ENCODE peak calls at places on chromosome 3, in seven cellular contexts. G is HepG2, Y is A549, I is HCT116, N is Panc1, Q is GM23338, L is GM12878. A is an unnamed sample.
A peak's percentile ranks its signal among the peaks of the same experiment; 100 is the strongest.

GRCh38 chr3:51378726-51379125 is 6.4 kb upstream of the MANF start:
- DNase-seq in G (no peak), Y (no peak), I (no peak), N (no peak), Q (no peak), L (no peak), A (no peak)

GRCh38 chr3:25427155-25428002 is 684 bp upstream of the RARB start:
- DNase-seq in G (peak; percentile 42), Y (no peak), I (no peak), N (no peak), Q (no peak), L (no peak), A (no peak)

GRCh38 chr3:114411811-114412803 is 118.3 kb downstream of the TIGIT start:
- DNase-seq in G (peak; percentile 47), Y (peak; percentile 7), I (peak; percentile 65), N (no peak), Q (no peak), L (no peak), A (no peak)

GRCh38 chr3:147654827-147655226 is 245.7 kb downstream of the ZIC1 start:
- DNase-seq in G (no peak), Y (no peak), I (no peak), N (no peak), Q (no peak), L (no peak), A (no peak)

GRCh38 chr3:99474776-99475175 is 163.6 kb upstream of the COL8A1 start:
- DNase-seq in G (no peak), Y (no peak), I (no peak), N (no peak), Q (no peak), L (no peak), A (no peak)

GRCh38 chr3:98741121-98741716 is 21.9 kb upstream of the ST3GAL6 start:
- DNase-seq in G (peak; percentile 27), Y (no peak), I (no peak), N (no peak), Q (no peak), L (no peak), A (no peak)

GRCh38 chr3:58685641-58686040 is 19.1 kb upstream of the FAM3D start:
- DNase-seq in G (no peak), Y (no peak), I (no peak), N (no peak), Q (no peak), L (no peak), A (no peak)

GRCh38 chr3:53412953-53413352 is 65.6 kb upstream of the DCP1A start:
- DNase-seq in G (no peak), Y (no peak), I (no peak), N (no peak), Q (no peak), L (no peak), A (no peak)

GRCh38 chr3:150925751-150926201 is 20.5 kb upstream of the MINDY4B start:
- DNase-seq in G (peak; percentile 50), Y (peak; percentile 66), I (peak; percentile 42), N (peak; percentile 8), Q (peak; percentile 96), L (no peak), A (peak; percentile 63)

GRCh38 chr3:105800320-105800719 is 68.5 kb downstream of the CBLB start:
- DNase-seq in G (no peak), Y (no peak), I (no peak), N (no peak), Q (no peak), L (no peak), A (no peak)

GRCh38 chr3:24513463-24513862 is 18.8 kb upstream of the THRB start:
- DNase-seq in G (no peak), Y (no peak), I (no peak), N (no peak), Q (no peak), L (no peak), A (no peak)

GRCh38 chr3:10353661-10354372 is 32.9 kb upstream of the SEC13 start:
- DNase-seq in G (no peak), Y (no peak), I (no peak), N (no peak), Q (no peak), L (no peak), A (no peak)

GRCh38 chr3:131694351-131694750 is 191.6 kb upstream of the MRPL3 start:
- DNase-seq in G (no peak), Y (no peak), I (no peak), N (no peak), Q (no peak), L (no peak), A (no peak)

GRCh38 chr3:131690800-131691199 is 188.0 kb upstream of the MRPL3 start:
- DNase-seq in G (no peak), Y (no peak), I (no peak), N (no peak), Q (no peak), L (no peak), A (no peak)

GRCh38 chr3:131692356-131692755 is 189.6 kb upstream of the MRPL3 start:
- DNase-seq in G (no peak), Y (no peak), I (no peak), N (no peak), Q (no peak), L (no peak), A (no peak)

DNA sequence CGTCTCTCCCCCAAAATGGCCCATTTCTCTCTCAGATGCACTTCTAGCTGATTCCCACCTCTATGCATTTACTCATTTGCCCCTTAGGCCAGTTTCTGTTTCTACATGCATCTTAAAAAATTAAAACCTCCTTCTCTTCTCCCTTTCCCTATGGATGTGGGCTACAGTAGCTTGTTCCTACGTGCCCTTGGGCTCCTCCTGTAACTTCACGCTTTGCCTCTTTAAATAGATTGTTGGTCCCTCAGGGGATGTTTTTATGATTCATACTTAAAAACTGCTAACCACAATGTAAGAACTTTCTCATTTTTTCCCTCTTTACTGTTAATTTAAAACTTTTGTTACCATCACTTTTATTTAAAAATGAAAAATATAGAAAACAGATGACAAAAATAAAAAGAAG is 185.6 kb upstream of the MRPL3 start:
- DNase-seq in G (no peak), Y (no peak), I (no peak), N (no peak), Q (no peak), L (no peak), A (no peak)
- H3K4me3 ChIP-seq in G (no peak overlapping the region), Y (no peak overlapping the region), I (no peak overlapping the region), N (no peak overlapping the region), Q (no peak overlapping the region), L (peak overlapping the region; percentile 31), A (no peak overlapping the region)

GRCh38 chr3:22276351-22276750 is 525.3 kb upstream of the ZNF385D start:
- DNase-seq in G (no peak), Y (no peak), I (no peak), N (no peak), Q (no peak), L (no peak), A (no peak)
- TF ChIP-seq REST in G (no peak), Y (no peak), I (no peak), N (no peak), Q (no peak), L (no peak), A (no peak)

DNA sequence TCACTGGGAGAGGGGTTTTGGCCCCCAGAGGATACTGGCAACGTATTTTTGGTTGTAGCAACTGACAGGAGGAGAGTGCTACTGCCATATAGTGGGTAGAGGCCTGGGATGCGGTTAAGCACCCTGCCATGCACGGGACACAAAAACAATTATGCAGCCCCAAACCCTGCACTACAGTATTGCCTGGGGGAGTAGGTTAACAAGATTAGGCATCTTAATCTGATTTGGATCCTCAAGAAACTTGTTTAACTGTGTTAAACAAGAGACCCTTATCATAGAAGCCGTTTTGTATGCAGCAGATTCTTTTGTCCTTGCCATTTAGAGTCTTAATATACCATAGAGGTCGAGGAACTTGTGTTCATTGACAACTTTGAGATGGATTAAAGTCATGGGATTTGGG is 3.4 kb downstream of the PHLDB2 start:
- DNase-seq in G (no peak), Y (no peak), I (no peak), N (no peak), Q (no peak), L (no peak), A (no peak)
- H3K4me3 ChIP-seq in G (no peak overlapping the region), Y (no peak overlapping the region), I (peak overlapping the region; percentile 84), N (no peak overlapping the region), Q (peak overlapping the region; percentile 71), L (no peak overlapping the region), A (no peak overlapping the region)

GRCh38 chr3:42493126-42493797 is 9.2 kb upstream of the VIPR1 start:
- DNase-seq in G (no peak), Y (no peak), I (no peak), N (no peak), Q (no peak), L (no peak), A (no peak)

GRCh38 chr3:42492508-42493080 is 9.8 kb upstream of the VIPR1 start:
- DNase-seq in G (no peak), Y (no peak), I (no peak), N (no peak), Q (no peak), L (no peak), A (no peak)

GRCh38 chr3:42493798-42494151 is 8.7 kb upstream of the VIPR1 start:
- DNase-seq in G (no peak), Y (no peak), I (no peak), N (no peak), Q (no peak), L (no peak), A (no peak)

GRCh38 chr3:42490243-42490642 is 12.2 kb upstream of the VIPR1 start:
- DNase-seq in G (no peak), Y (no peak), I (peak; percentile 59), N (peak; percentile 24), Q (no peak), L (peak; percentile 77), A (no peak)

DNA sequence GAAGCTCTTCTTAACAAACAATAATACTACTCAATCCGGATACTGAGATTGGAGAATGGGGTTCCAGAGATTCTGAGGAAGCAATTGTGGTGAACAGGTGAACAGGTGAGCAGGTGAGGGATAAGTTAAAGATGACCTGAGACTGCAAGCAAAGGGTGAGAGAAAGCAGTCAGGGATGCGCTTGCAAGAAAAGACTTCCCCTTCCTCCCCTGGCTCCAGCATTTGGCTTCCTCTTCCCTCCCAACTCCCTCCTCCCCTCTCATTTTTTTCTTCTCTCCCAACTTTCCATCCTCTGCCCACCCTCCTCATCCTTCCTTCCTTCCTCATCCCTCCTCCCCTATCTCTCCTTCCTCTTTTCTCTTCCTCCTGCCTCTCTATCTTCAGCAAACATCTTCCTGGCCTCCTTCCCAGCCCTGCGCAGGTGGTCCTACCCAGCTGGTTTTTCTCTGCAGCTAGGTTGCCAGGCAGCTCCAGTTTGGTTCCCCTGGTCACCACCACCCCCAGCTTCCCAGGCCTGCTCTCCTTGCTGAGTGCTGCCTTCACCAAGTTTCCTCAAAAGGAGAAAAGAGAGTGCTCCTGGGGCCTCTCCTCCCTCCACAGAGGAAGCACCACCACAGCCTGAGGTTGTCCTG is 10.5 kb upstream of the VIPR1 start:
- DNase-seq in G (no peak), Y (no peak), I (no peak), N (no peak), Q (no peak), L (no peak), A (no peak)
- TF ChIP-seq REST in G (no peak), Y (no peak), I (no peak), N (no peak), Q (no peak), L (no peak), A (no peak)

DNA sequence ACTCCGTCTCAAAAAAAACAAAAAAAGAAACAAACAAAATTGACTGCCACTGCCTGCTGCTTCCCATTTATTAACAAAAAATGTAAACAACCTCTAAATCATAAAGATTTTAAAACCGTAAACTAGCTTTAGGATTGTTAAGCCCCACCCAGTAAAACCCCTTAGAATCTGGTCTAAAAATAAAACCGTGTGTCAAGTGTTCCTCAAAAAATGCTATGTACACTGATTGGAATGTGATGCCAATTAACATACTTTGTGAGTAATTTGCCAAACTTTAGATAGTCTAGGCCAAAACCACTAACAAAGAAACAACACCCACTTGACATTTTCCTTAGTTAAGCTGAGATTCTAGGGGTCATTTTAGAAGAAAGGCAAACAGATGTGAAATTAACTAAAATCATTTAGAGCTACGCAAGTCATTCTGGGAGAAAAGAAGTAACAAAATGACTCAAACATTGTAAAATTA is 5.3 kb downstream of the RAF1 start:
- DNase-seq in G (no peak), Y (no peak), I (no peak), N (no peak), Q (no peak), L (no peak), A (no peak)
- H3K4me3 ChIP-seq in G (no peak overlapping the region), Y (no peak overlapping the region), I (peak overlapping the region; percentile 12), N (no peak overlapping the region), Q (no peak overlapping the region), L (no peak overlapping the region), A (no peak overlapping the region)